ENCODE peak calls at places on chromosomes 13 and 19, in five cellular contexts. Y, U, G, I and W are unnamed samples.

GRCh38 chr13:90427322-90428272 is 919.9 kb upstream of the MIR17HG start:
- DNase-seq in Y (no peak), U (no peak), G (peak), I (peak), W (no peak)

GRCh38 chr19:31232871-31233270 is 116.4 kb downstream of the TSHZ3 start:
- DNase-seq in Y (no peak), U (no peak), G (no peak), I (no peak), W (no peak)

GRCh38 chr19:13302521-13303270 is 152.5 kb downstream of the IER2 start:
- DNase-seq in Y (no peak), U (no peak), G (peak), I (no peak), W (no peak)

GRCh38 chr13:75345191-75345590 is 136.8 kb downstream of the TBC1D4 start:
- DNase-seq in Y (no peak), U (no peak), G (no peak), I (no peak), W (no peak)

GRCh38 chr19:2771786-2772674 is 11.0 kb downstream of the SGTA start:
- DNase-seq in Y (no peak), U (no peak), G (no peak), I (no peak), W (no peak)

GRCh38 chr19:53898680-53899341 is 10.3 kb upstream of the CACNG7 start:
- DNase-seq in Y (peak), U (no peak), G (peak), I (peak), W (no peak)

GRCh38 chr13:110319774-110320509 is 12.9 kb downstream of the COL4A2 start:
- DNase-seq in Y (peak), U (peak), G (no peak), I (no peak), W (no peak)

GRCh38 chr13:112943309-112944125 is 25.5 kb upstream of the MCF2L start:
- DNase-seq in Y (no peak), U (peak), G (peak), I (peak), W (no peak)

GRCh38 chr13:48826039-48826438 is 149.7 kb upstream of the FNDC3A start:
- DNase-seq in Y (no peak), U (no peak), G (no peak), I (no peak), W (no peak)

GRCh38 chr19:24033962-24034342 is 53.0 kb upstream of the ZNF254 start:
- DNase-seq in Y (no peak), U (peak), G (peak), I (peak), W (no peak)

GRCh38 chr13:81048026-81048461 is 707.1 kb upstream of the SPRY2 start:
- DNase-seq in Y (no peak), U (no peak), G (no peak), I (no peak), W (no peak)

GRCh38 chr19:23996549-23996948 is 81.9 kb downstream of the ZNF726 start:
- DNase-seq in Y (peak), U (peak), G (peak), I (peak), W (no peak)

GRCh38 chr19:56538761-56539263 is at the start of gene ZFP28:
- DNase-seq in Y (no peak), U (no peak), G (peak), I (peak), W (no peak)

GRCh38 chr13:51523082-51523518 is 61.2 kb upstream of the WDFY2 start:
- DNase-seq in Y (no peak), U (no peak), G (no peak), I (peak), W (no peak)

GRCh38 chr13:110047511-110047910 is 259.4 kb downstream of the COL4A1 start:
- DNase-seq in Y (no peak), U (no peak), G (no peak), I (peak), W (no peak)

GRCh38 chr19:3549816-3550215 is 7.6 kb downstream of the MFSD12 start:
- DNase-seq in Y (no peak), U (no peak), G (no peak), I (peak), W (no peak)

GRCh38 chr13:40644838-40645620 is 21.4 kb downstream of the FOXO1 start:
- DNase-seq in Y (no peak), U (no peak), G (no peak), I (no peak), W (no peak)

GRCh38 chr13:40640202-40640601 is 26.2 kb downstream of the FOXO1 start:
- DNase-seq in Y (no peak), U (no peak), G (no peak), I (no peak), W (no peak)

GRCh38 chr13:40639226-40639681 is 27.2 kb downstream of the FOXO1 start:
- DNase-seq in Y (no peak), U (no peak), G (no peak), I (no peak), W (no peak)

GRCh38 chr13:40637644-40638043 is 28.8 kb downstream of the FOXO1 start:
- DNase-seq in Y (no peak), U (no peak), G (no peak), I (no peak), W (no peak)

DNA sequence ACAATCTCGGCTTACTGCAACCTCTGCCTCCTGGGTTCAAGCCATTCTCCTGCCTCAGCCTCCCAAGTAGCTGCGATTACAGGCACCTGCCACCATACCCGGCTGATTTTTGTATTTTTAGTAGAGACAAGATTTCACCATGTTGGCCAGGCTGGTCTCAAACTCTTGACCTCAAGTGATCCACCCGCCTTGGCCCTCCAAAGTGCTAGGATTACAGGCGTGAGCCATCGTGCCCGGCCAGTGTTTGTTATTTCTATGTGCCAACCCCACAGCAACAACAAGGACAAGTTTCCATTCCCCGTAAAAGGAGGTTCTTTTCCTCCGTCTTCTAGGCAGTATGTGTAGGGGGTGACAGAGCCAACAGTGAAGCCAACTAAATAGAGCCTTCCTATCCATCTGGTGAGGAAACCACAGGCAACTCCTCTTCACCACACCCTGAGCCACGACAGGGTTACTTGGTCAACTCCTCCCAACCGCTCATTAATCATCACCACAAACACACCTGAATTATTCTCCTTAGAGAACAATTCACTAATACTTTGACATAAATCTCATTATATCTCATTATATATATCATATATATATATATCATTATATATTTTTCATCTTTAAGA is 25.5 kb downstream of the FOXO1 start:
- DNase-seq in Y (no peak), U (no peak), G (no peak), I (no peak), W (no peak)
- TF ChIP-seq REST in Y (no peak), U (no peak), G (no peak), I (no peak), W (no peak)

GRCh38 chr13:27117947-27118346 is 53.7 kb downstream of the USP12 start:
- DNase-seq in Y (no peak), U (no peak), G (no peak), I (no peak), W (no peak)
- TF ChIP-seq REST in Y (no peak), U (no peak), G (no peak), I (no peak), W (no peak)

GRCh38 chr19:16587031-16588023 is 15.1 kb upstream of the SLC35E1 start:
- DNase-seq in Y (no peak), U (no peak), G (peak), I (no peak), W (no peak)
- TF ChIP-seq REST in Y (no peak), U (no peak), G (no peak), I (no peak), W (no peak)

GRCh38 chr19:38360839-38361631 is 13.3 kb upstream of the PSMD8 start:
- DNase-seq in Y (no peak), U (no peak), G (no peak), I (peak), W (no peak)

GRCh38 chr19:38360351-38360750 is 14.0 kb upstream of the PSMD8 start:
- DNase-seq in Y (no peak), U (no peak), G (no peak), I (no peak), W (no peak)

GRCh38 chr19:38359242-38360021 is 14.9 kb upstream of the PSMD8 start:
- DNase-seq in Y (no peak), U (no peak), G (no peak), I (no peak), W (no peak)

GRCh38 chr19:38361633-38362075 is 12.7 kb upstream of the PSMD8 start:
- DNase-seq in Y (peak), U (peak), G (peak), I (peak), W (peak)

GRCh38 chr19:38362076-38362945 is 12.1 kb upstream of the PSMD8 start:
- DNase-seq in Y (peak), U (peak), G (peak), I (peak), W (peak)
- TF ChIP-seq REST in Y (no peak), U (no peak), G (no peak), I (peak), W (no peak)

DNA sequence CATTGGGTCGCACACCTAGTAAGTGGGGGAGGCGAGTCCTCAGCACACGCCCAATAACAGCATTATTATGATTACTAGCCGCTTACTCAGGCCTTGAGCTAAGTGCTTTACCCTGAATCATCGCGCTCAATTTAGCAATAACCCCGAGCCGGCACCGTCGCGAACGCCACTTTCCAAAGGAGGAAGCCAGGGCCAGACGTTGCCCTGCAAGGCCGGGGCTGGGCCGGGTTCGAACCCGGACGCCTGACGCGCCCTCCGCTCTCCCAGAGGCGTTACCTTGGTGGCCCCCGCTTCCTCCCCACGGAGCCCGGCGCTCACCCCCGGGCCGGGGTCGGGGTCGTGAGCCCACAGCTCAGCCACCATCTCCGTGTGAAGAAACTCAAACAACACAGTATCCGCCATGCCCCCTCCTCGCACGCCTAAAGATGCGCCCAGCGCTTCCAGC is at the start of gene TRAPPC6A:
- DNase-seq in Y (no peak), U (peak), G (peak), I (no peak), W (no peak)
- TF ChIP-seq REST in Y (no peak), U (no peak), G (no peak), I (no peak), W (no peak)